ENCODE peak calls at places on chromosomes 16 and 17, in five cellular contexts. F is adrenal gland, I is endodermal cell, U is heart right ventricle, G is neuronal stem cell. M is an unnamed sample.

GRCh38 chr17:72977768-72978417 is 114.6 kb downstream of the SLC39A11 start:
- DNase-seq in F (no peak), I (no peak), U (no peak), G (no peak), M (no peak)

GRCh38 chr17:19247423-19247822 is 10.3 kb downstream of the EPN2 start:
- DNase-seq in F (no peak), I (no peak), U (no peak), G (no peak), M (no peak)

GRCh38 chr16:74297296-74297665 is 667 bp downstream of the PSMD7 start:
- DNase-seq in F (peak; percentile 28), I (no peak), U (no peak), G (no peak), M (no peak)

GRCh38 chr16:22098538-22099255 is 6.4 kb downstream of the VWA3A start:
- DNase-seq in F (peak; percentile 20), I (peak; percentile 61), U (peak; percentile 12), G (peak; percentile 36), M (no peak)

GRCh38 chr17:3959295-3959899 is 4.8 kb downstream of the ATP2A3 start:
- DNase-seq in F (no peak), I (peak; percentile 64), U (no peak), G (no peak), M (no peak)

GRCh38 chr17:60147553-60148241 is 2.1 kb upstream of the CA4 start:
- DNase-seq in F (no peak), I (no peak), U (no peak), G (no peak), M (no peak)

GRCh38 chr17:68868708-68869107 is 86.5 kb downstream of the ABCA8 start:
- DNase-seq in F (peak; percentile 38), I (no peak), U (no peak), G (no peak), M (no peak)

GRCh38 chr16:64952177-64952576 is 169.7 kb downstream of the CDH11 start:
- DNase-seq in F (no peak), I (no peak), U (no peak), G (no peak), M (no peak)

GRCh38 chr17:10372906-10373305 is at the start of gene MYH13:
- DNase-seq in F (no peak), I (no peak), U (no peak), G (no peak), M (no peak)

DNA sequence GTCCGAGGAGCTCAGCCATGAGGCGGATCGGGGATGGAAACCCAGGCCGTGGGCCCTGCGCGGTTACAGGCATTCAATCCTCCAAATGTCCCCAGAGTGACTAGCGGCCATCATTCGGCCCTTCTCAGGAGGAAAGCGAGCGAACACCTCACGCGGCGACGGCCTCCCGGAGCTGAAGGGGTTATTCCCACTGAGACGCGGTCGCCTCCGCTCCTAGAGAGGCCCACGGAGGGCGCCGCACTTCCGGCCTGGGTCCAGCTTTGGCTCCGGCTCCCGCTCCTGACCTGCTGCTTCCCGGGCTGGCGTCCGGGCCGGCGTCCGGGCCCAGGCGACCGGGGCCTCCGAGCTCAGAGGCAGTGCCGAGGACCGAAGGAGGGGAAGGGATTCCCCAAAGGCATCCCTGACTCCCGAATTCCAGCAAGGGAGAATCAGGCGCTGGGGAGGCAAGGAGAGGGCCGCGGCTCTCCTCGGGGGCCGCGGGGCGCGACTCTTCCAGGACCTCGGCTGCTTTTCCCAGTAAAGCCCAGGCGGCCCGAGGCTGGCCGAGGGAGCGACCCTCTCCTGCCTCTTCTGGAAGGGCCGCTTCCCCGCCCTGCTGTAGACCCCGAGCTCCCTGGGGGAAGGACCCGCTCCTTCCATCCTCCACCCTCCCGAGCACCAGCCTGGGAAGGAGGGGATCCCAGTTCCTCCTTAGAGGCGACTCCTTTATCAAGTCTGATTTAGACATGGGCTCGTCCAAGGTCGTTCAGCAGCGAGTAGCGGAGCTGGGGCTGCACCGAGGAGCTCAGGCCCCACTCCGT is 18.6 kb upstream of the ZNF629 start:
- DNase-seq in F (peak; percentile 89), I (peak; percentile 91), U (peak; percentile 90), G (peak; percentile 75), M (no peak)
- H3K27ac ChIP-seq in F (peak overlapping the region; percentile 91), I (peak overlapping the region; percentile 72), U (peak overlapping the region; percentile 89), G (peak overlapping the region; percentile 82), M (peak overlapping the region; percentile 85)

DNA sequence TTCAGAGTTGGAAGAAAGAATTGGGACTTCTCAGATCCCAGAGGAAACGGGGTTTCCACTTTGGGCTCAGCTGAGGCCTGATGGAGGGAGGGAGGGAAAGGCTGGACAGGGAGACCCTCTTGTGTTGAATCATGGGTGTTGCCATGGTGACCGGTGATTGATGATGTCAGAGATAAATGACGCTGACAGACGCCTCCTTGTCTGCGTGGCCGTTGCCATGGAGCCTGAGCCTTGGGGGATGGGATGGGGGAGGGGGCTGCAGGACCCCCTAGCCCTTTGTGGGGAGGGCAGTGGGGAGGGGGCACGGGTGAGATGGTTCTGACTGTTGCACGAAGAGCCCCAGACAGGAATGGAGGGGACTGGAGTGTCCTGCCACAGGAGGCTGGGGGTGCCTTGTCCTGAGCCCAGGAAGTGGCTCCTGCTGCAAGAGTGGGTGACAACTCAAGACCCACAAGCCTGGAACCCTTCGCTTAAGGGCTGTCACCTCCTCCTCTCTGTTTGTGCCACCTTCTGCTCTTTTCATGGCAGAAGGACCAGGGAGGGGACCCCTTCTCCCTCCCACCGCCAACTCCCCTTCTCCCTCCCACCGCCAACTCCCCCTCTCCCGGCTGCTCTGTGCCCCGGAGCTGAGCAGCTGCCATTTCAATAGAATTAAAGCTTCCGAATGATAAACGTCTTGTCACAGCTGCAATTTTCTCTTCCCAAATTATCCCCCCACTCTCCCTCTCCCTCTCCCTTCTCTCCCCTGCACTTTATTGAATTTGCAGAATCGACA is 13.9 kb downstream of the GJD3 start:
- DNase-seq in F (no peak), I (peak; percentile 71), U (no peak), G (peak; percentile 94), M (no peak)
- H3K27ac ChIP-seq in F (no peak overlapping the region), I (peak overlapping the region; percentile 97), U (peak overlapping the region; percentile 65), G (peak overlapping the region; percentile 62), M (peak overlapping the region; percentile 77)

GRCh38 chr17:77304051-77304745 is 163.4 kb downstream of the SEC14L1 start:
- DNase-seq in F (no peak), I (no peak), U (no peak), G (no peak), M (no peak)
- H3K27ac ChIP-seq in F (no peak overlapping the region), I (no peak overlapping the region), U (no peak overlapping the region), G (no peak overlapping the region), M (peak overlapping the region; percentile 40)

GRCh38 chr17:55654821-55655220 is 67.8 kb downstream of the TMEM100 start:
- DNase-seq in F (no peak), I (no peak), U (no peak), G (no peak), M (no peak)
- H3K27ac ChIP-seq in F (no peak overlapping the region), I (no peak overlapping the region), U (no peak overlapping the region), G (no peak overlapping the region), M (no peak overlapping the region)

GRCh38 chr17:42521666-42522262 is 14.3 kb upstream of the NAGLU start:
- DNase-seq in F (peak; percentile 73), I (peak; percentile 32), U (no peak), G (no peak), M (no peak)

GRCh38 chr17:42520540-42520951 is 15.5 kb upstream of the NAGLU start:
- DNase-seq in F (no peak), I (peak; percentile 69), U (no peak), G (no peak), M (no peak)

GRCh38 chr17:42521036-42521435 is 15.0 kb upstream of the NAGLU start:
- DNase-seq in F (no peak), I (peak; percentile 44), U (no peak), G (no peak), M (no peak)

GRCh38 chr17:42522798-42523278 is 13.2 kb upstream of the NAGLU start:
- DNase-seq in F (no peak), I (peak; percentile 38), U (no peak), G (no peak), M (no peak)

DNA sequence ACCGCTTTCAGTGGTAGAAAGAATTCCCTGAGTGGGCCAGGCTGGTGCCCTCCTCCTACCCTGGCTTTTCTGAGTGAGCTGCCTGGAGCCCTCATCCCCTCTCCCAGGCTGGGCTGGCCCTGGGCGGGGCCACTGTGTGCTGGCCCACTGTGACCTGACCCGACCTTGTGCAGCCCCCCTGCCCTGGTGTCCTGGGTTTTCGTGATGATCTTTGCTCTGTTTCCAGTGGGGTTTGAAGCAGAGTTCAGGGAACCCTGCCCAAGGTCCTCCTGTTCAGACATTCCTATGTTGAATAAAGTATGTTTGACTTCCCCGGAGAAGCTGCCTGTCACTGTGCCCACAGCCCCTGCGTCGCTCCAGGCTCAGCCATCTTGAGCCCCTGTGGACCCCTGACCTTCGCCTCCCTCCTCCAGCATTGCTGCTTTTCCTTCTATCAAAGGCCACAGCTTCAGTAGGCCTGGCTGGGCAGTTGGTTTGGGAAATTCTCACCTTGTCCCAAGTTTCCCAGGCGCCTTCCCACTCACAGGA is 13.7 kb upstream of the NAGLU start:
- DNase-seq in F (peak; percentile 70), I (peak; percentile 43), U (no peak), G (no peak), M (no peak)
- H3K27ac ChIP-seq in F (peak overlapping the region; percentile 94), I (no peak overlapping the region), U (peak overlapping the region; percentile 93), G (no peak overlapping the region), M (no peak overlapping the region)

GRCh38 chr17:5361426-5361825 is 58.0 kb downstream of the NUP88 start:
- DNase-seq in F (no peak), I (peak; percentile 79), U (no peak), G (no peak), M (no peak)

GRCh38 chr17:5354310-5354709 is 65.2 kb downstream of the NUP88 start:
- DNase-seq in F (no peak), I (no peak), U (no peak), G (no peak), M (no peak)

GRCh38 chr17:5354886-5355415 is 64.5 kb downstream of the NUP88 start:
- DNase-seq in F (no peak), I (no peak), U (no peak), G (no peak), M (no peak)

GRCh38 chr17:5352681-5353289 is 66.7 kb downstream of the NUP88 start:
- DNase-seq in F (no peak), I (no peak), U (no peak), G (no peak), M (no peak)

GRCh38 chr17:5355416-5356129 is 63.9 kb downstream of the NUP88 start:
- DNase-seq in F (no peak), I (no peak), U (no peak), G (no peak), M (no peak)
- H3K27ac ChIP-seq in F (no peak overlapping the region), I (no peak overlapping the region), U (no peak overlapping the region), G (no peak overlapping the region), M (peak overlapping the region; percentile 31)

DNA sequence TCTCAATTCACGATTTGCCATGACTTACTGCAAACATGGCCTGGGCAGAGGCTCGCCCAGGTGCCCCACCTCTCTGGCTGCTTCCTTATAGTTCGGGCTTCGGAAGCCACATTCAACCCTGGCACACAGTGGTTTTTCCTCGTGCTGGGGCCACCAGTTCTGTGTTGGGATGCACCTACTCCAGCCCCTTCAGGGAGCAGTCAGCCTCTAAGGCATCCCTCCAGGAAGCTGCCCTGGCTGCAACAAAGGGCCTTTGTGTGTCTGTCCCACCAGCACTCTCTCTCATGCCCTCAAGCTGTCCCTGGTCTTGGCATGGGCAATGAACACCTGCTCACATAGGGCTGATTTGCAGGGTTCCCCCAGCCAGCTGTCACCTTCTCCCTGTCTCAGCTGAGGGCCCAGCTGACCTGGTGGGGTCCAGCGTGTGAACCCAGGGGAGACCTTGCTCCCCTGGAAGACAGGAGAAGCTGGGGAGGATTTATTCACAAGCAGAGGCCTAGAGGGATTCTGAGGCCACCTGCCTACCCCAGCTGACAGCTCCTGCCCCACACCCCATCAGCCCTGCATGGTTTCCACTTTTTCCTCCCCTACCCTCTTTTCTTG is 804 bp upstream of the NOXO1 start:
- DNase-seq in F (no peak), I (no peak), U (no peak), G (no peak), M (no peak)
- H3K27ac ChIP-seq in F (no peak overlapping the region), I (peak overlapping the region; percentile 12), U (no peak overlapping the region), G (no peak overlapping the region), M (no peak overlapping the region)

GRCh38 chr16:67902831-67903230 is 9.8 kb downstream of the PSKH1 start:
- DNase-seq in F (no peak), I (no peak), U (no peak), G (no peak), M (no peak)
- H3K27ac ChIP-seq in F (no peak overlapping the region), I (no peak overlapping the region), U (no peak overlapping the region), G (no peak overlapping the region), M (no peak overlapping the region)